ENCODE peak calls at places on chromosome 2, in five cellular contexts. S is ACHN; Q is T-helper 1 cell; N is CD4-positive, alpha-beta T cell; V is HTR-8/SVneo. M is an unnamed sample.

GRCh38 chr2:107737764-107738163 is 88.9 kb upstream of the RGPD4 start:
- DNase-seq in V (no peak), N (no peak), Q (no peak), S (no peak), M (no peak)

GRCh38 chr2:164671664-164672396 is 50.5 kb upstream of the GRB14 start:
- DNase-seq in V (no peak), S (no peak), N (no peak), Q (no peak), M (no peak)

GRCh38 chr2:113981404-113982134 is 91.7 kb downstream of the ACTR3 start:
- DNase-seq in S (no peak), N (no peak), V (no peak), Q (no peak), M (no peak)

GRCh38 chr2:148259674-148260073 is 238.8 kb downstream of the MBD5 start:
- DNase-seq in V (no peak), N (no peak), Q (no peak), S (peak), M (peak)

GRCh38 chr2:28507806-28508764 is 12.2 kb downstream of the PLB1 start:
- DNase-seq in Q (no peak), S (peak), V (no peak), N (no peak), M (peak)

GRCh38 chr2:106159867-106160785 is 34.0 kb downstream of the UXS1 start:
- DNase-seq in V (no peak), N (peak), S (no peak), Q (no peak), M (no peak)

GRCh38 chr2:69225933-69226332 is 161.1 kb downstream of the GFPT1 start:
- DNase-seq in N (no peak), S (no peak), Q (no peak), V (no peak), M (no peak)

GRCh38 chr2:10390369-10390801 is 57.7 kb downstream of the ODC1 start:
- DNase-seq in N (no peak), Q (no peak), V (no peak), S (no peak), M (peak)

GRCh38 chr2:43246641-43247040 is 20.2 kb upstream of the ZFP36L2 start:
- DNase-seq in V (no peak), N (no peak), Q (no peak), S (no peak), M (no peak)

GRCh38 chr2:154193246-154193645 is 321.5 kb downstream of the GALNT13 start:
- DNase-seq in S (no peak), N (no peak), V (no peak), Q (no peak), M (no peak)

GRCh38 chr2:232883116-232883721 is 13.2 kb downstream of the SNORC start:
- DNase-seq in Q (no peak), N (no peak), V (no peak), S (no peak), M (no peak)

GRCh38 chr2:235005603-235006259 is 53.9 kb downstream of the SH3BP4 start:
- DNase-seq in S (no peak), V (no peak), N (no peak), Q (no peak), M (no peak)

GRCh38 chr2:102977462-102977861 is 215.6 kb downstream of the TMEM182 start:
- DNase-seq in N (no peak), S (no peak), V (no peak), Q (no peak), M (no peak)

GRCh38 chr2:1509271-1509995 is 96.2 kb downstream of the TPO start:
- DNase-seq in V (no peak), S (no peak), N (no peak), Q (no peak), M (no peak)

GRCh38 chr2:161570424-161571050 is 53.7 kb upstream of the SLC4A10 start:
- DNase-seq in Q (no peak), S (peak), N (no peak), V (no peak), M (no peak)

GRCh38 chr2:194090251-194090905 is 1566.6 kb upstream of the SLC39A10 start:
- DNase-seq in V (no peak), Q (peak), S (no peak), N (no peak), M (no peak)

GRCh38 chr2:20494246-20494645 is 47.4 kb downstream of the RHOB start:
- DNase-seq in Q (no peak), V (no peak), S (no peak), N (no peak), M (no peak)

GRCh38 chr2:8481463-8482009 is 200.3 kb upstream of the ID2 start:
- DNase-seq in V (no peak), S (no peak), N (no peak), Q (no peak), M (peak)

GRCh38 chr2:98391581-98392270 is 45.5 kb downstream of the CNGA3 start:
- DNase-seq in Q (no peak), V (no peak), N (no peak), S (no peak), M (no peak)

GRCh38 chr2:215808996-215809395 is 204.4 kb downstream of the MREG start:
- DNase-seq in S (no peak), V (no peak), N (no peak), Q (no peak), M (no peak)

GRCh38 chr2:15311201-15311882 is 249.8 kb downstream of the NBAS start:
- DNase-seq in Q (no peak), N (no peak), V (no peak), S (no peak), M (no peak)

M was measured in RCC 7860.